ENCODE peak calls at places on chromosomes 4 and X, in seven cellular contexts. F is H1, Z is HCT116, T is GM12878, A is SK-N-SH, I is K562, J is HepG2. R is an unnamed sample.
A peak's percentile ranks its signal among the peaks of the same experiment; 100 is the strongest.

GRCh38 chr4:133146192-133146573 is 2.9 kb upstream of the PCDH10 start:
- DNase-seq in T (no peak), J (no peak), I (no peak), F (no peak), A (no peak), Z (no peak), R (no peak)

GRCh38 chr4:40200881-40201797 is 4.3 kb downstream of the RHOH start:
- DNase-seq in J (no peak), Z (no peak), A (peak; percentile 32), F (no peak), T (no peak), I (no peak), R (peak; percentile 57)

GRCh38 chr4:83356899-83357661 is 22.4 kb upstream of the HPSE start:
- DNase-seq in F (no peak), J (peak; percentile 76), I (no peak), Z (peak; percentile 48), A (no peak), T (no peak), R (peak; percentile 54)

GRCh38 chr4:88211473-88212252 is 53.2 kb upstream of the ABCG2 start:
- DNase-seq in A (peak; percentile 45), F (peak; percentile 68), I (peak; percentile 41), J (peak; percentile 52), Z (peak; percentile 47), T (no peak), R (no peak)

GRCh38 chr4:182286035-182286434 is 42.8 kb downstream of the TENM3 start:
- DNase-seq in I (no peak), T (no peak), F (no peak), J (no peak), A (no peak), Z (no peak), R (no peak)

GRCh38 chr4:188002346-188002745 is 6.8 kb downstream of the ZFP42 start:
- DNase-seq in I (no peak), J (no peak), T (no peak), A (no peak), Z (no peak), F (no peak), R (no peak)

GRCh38 chr4:184819786-184820185 is 6.0 kb downstream of the ACSL1 start:
- DNase-seq in J (peak; percentile 44), F (no peak), A (no peak), Z (no peak), T (no peak), I (no peak), R (no peak)

GRCh38 chr4:169251291-169252235 is 19.2 kb downstream of the SH3RF1 start:
- DNase-seq in I (no peak), T (no peak), Z (peak; percentile 89), J (peak; percentile 82), A (no peak), F (no peak), R (no peak)

GRCh38 chr4:60683357-60683756 is 516.8 kb upstream of the ADGRL3 start:
- DNase-seq in I (no peak), J (no peak), Z (no peak), A (no peak), T (no peak), F (no peak), R (no peak)

GRCh38 chr4:158282252-158282651 is 72.0 kb downstream of the TMEM144 start:
- DNase-seq in Z (peak; percentile 48), J (no peak), A (no peak), F (no peak), T (no peak), I (no peak), R (no peak)
- TF ChIP-seq JUND in Z (no peak), J (no peak), A (no peak), F (no peak), T (no peak), I (peak; percentile 61), R (no peak)

DNA sequence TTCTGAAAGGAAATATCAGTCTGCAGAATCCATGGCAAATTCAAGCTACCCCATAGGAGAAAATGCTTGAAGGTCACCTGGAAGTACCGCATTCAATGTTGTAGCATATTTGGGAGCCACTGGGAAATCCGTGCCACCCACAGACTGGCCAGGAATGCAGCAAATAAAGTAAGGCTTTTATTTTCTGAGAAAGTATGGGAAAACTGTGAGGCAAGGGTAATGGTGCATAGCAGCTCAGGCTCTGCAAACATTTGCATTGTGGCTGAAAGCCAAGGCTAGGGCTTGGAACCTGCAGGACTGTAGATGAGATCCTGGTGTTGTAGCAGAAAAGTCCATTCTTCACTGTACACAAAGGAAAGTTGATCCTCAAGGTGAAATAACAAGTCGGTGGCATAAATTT is 450.9 kb upstream of the NR3C2 start:
- DNase-seq in F (no peak), J (no peak), Z (no peak), T (no peak), A (no peak), I (no peak), R (no peak)
- TF ChIP-seq JUND in F (no peak), J (no peak), Z (no peak), T (no peak), A (no peak), I (no peak), R (no peak)

GRCh38 chrX:136582624-136583023 is 50.6 kb downstream of the VGLL1 start:
- DNase-seq in F (no peak), T (no peak), Z (no peak), I (no peak), J (no peak), A (no peak), R (no peak)
- TF ChIP-seq JUND in F (no peak), T (no peak), Z (no peak), I (no peak), J (no peak), A (no peak), R (no peak)

DNA sequence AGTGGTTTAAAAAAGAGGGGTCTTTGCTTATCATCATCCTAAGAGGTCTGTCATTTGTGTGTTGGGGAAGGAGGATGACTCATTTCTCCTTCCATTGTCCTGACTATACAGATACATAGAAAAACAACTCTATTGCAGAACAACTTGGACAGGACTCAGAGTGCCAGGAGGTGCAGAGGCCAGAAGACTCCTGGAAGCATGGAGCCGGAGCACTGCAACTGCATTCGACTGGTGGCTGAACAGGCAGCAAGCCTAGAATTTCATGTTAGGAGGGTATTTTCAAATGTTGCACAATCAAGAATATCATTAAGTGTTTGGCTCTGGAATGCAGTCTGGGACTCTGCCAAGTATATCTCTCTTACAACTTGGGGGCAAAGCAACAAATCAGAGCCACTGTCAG is 35.0 kb upstream of the MAML3 start:
- DNase-seq in Z (no peak), I (no peak), T (no peak), A (no peak), F (no peak), J (no peak), R (no peak)
- TF ChIP-seq JUND in Z (no peak), I (no peak), T (no peak), A (peak; percentile 36), F (no peak), J (no peak), R (no peak)

GRCh38 chr4:55485821-55486220 is 60.9 kb downstream of the CLOCK start:
- DNase-seq in F (no peak), J (no peak), Z (no peak), T (no peak), I (no peak), A (no peak), R (no peak)
- TF ChIP-seq JUND in F (no peak), J (no peak), Z (no peak), T (no peak), I (no peak), A (no peak), R (no peak)

GRCh38 chrX:154142386-154142785 is 1.7 kb upstream of the OPN1LW start:
- DNase-seq in F (no peak), T (no peak), J (no peak), I (no peak), Z (no peak), A (no peak), R (no peak)
- TF ChIP-seq JUND in F (no peak), T (no peak), J (no peak), I (no peak), Z (no peak), A (no peak), R (no peak)

DNA sequence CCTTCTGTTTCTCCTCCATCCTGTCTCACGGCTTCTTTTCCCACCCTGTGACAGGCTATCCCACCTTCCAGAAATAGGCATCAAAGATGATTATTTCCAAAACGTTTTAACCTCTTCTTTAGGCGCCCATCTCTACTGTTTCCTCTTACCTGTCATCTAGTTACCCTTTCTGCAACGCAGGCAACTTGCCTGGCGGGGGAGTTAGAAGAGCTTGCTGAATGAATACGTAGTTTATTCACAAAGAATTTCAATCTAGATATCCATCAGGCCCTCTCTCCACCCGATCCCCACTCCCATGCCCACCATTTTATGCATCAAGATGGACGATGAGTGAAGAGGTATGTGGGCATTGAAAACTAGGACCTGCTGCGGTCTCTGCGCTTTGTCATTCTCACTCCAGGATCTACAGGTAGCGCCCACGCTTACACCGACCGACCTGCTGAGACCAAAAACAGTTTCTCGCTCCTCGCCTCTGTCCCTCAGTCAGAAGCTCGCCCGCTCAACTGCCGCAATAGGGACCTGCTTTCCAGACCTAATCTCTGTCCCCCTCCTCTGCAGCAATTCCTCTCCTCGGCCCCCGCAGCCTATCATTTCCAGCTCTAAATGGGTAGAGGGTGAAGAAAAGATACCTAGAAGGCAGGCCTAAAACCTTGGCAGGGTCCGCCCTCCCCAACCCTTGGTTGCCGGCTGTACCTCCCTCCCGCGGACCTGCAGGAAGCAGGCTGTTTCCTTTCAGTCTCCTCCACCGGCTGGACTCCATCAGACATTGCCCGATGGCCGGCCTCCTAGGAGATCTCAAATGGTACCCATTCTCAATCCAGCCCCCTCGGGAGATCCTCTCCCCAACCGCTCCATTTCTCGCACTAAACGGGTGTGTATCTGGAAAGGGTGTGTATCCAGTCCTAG is 624 bp downstream of the BEX5 start:
- DNase-seq in J (no peak), Z (no peak), I (no peak), T (no peak), F (peak; percentile 55), A (peak; percentile 9), R (peak; percentile 3)
- TF ChIP-seq JUND in J (no peak), Z (no peak), I (no peak), T (no peak), F (no peak), A (no peak), R (no peak)

GRCh38 chr4:180455226-180455625 is 1788.0 kb upstream of the TENM3 start:
- DNase-seq in I (no peak), F (no peak), Z (no peak), T (no peak), A (no peak), J (no peak), R (peak; percentile 57)

GRCh38 chr4:180449395-180449956 is 1793.7 kb upstream of the TENM3 start:
- DNase-seq in I (no peak), A (peak; percentile 53), J (peak; percentile 46), F (no peak), Z (peak; percentile 66), T (no peak), R (peak; percentile 62)
- TF ChIP-seq JUND in I (no peak), A (no peak), J (no peak), F (no peak), Z (peak; percentile 10), T (no peak), R (no peak)

R was measured in T47D.